ENCODE peak calls at places on chromosomes 6 and 20, in seven cellular contexts. K, V, I, D, R, N and T are unnamed samples.

GRCh38 chr20:57006411-57007170 is 259.9 kb downstream of the BMP7 start:
- DNase-seq in K (peak; percentile 45), V (no peak), I (no peak), D (no peak), R (no peak), N (no peak), T (no peak)

GRCh38 chr6:125097186-125097585 is 56.4 kb upstream of the TPD52L1 start:
- DNase-seq in K (no peak), V (no peak), I (no peak), D (no peak), R (no peak), N (no peak), T (no peak)

GRCh38 chr6:148179786-148180185 is 162.9 kb upstream of the SASH1 start:
- DNase-seq in K (no peak), V (peak; percentile 43), I (no peak), D (peak; percentile 12), R (peak; percentile 40), N (no peak), T (no peak)

GRCh38 chr6:139981810-139982550 is 607.5 kb upstream of the CITED2 start:
- DNase-seq in K (peak; percentile 26), V (peak; percentile 26), I (no peak), D (peak; percentile 85), R (peak; percentile 50), N (no peak), T (peak; percentile 39)

GRCh38 chr20:13119583-13119982 is 101.5 kb upstream of the ISM1 start:
- DNase-seq in K (peak; percentile 37), V (peak; percentile 80), I (no peak), D (peak; percentile 76), R (peak; percentile 74), N (no peak), T (peak; percentile 38)

GRCh38 chr6:18451756-18452155 is 64.6 kb downstream of the RNF144B start:
- DNase-seq in K (no peak), V (no peak), I (no peak), D (no peak), R (no peak), N (no peak), T (no peak)

GRCh38 chr6:161882196-161882595 is 608.3 kb upstream of the AGPAT4 start:
- DNase-seq in K (no peak), V (no peak), I (no peak), D (no peak), R (no peak), N (no peak), T (no peak)

GRCh38 chr6:26754212-26754611 is 94.7 kb upstream of the ZNF322 start:
- DNase-seq in K (no peak), V (no peak), I (no peak), D (no peak), R (no peak), N (no peak), T (no peak)

GRCh38 chr6:168892031-168892430 is 361.6 kb downstream of the THBS2 start:
- DNase-seq in K (no peak), V (no peak), I (no peak), D (no peak), R (no peak), N (no peak), T (no peak)

GRCh38 chr6:150008588-150008987 is 16.7 kb downstream of the RAET1L start:
- DNase-seq in K (no peak), V (no peak), I (no peak), D (no peak), R (no peak), N (no peak), T (no peak)

GRCh38 chr20:31476313-31476623 is 1.2 kb downstream of the REM1 start:
- DNase-seq in K (no peak), V (no peak), I (no peak), D (no peak), R (no peak), N (no peak), T (no peak)

GRCh38 chr6:158770533-158770932 is 48.6 kb downstream of the EZR start:
- DNase-seq in K (no peak), V (no peak), I (no peak), D (no peak), R (peak; percentile 12), N (no peak), T (no peak)

GRCh38 chr20:31551163-31551562 is 36.9 kb downstream of the HM13 start:
- DNase-seq in K (no peak), V (no peak), I (no peak), D (no peak), R (no peak), N (no peak), T (no peak)

GRCh38 chr6:12593720-12594540 is 122.6 kb upstream of the PHACTR1 start:
- DNase-seq in K (no peak), V (no peak), I (no peak), D (no peak), R (no peak), N (no peak), T (no peak)

GRCh38 chr6:50952092-50952932 is 133.6 kb downstream of the TFAP2B start:
- DNase-seq in K (no peak), V (peak; percentile 62), I (no peak), D (no peak), R (peak; percentile 0), N (no peak), T (no peak)

GRCh38 chr20:24651171-24651972 is 181.9 kb downstream of the SYNDIG1 start:
- DNase-seq in K (peak; percentile 92), V (no peak), I (no peak), D (no peak), R (peak; percentile 88), N (no peak), T (peak; percentile 94)

GRCh38 chr20:64109390-64109747 is 2.0 kb upstream of the NPBWR2 start:
- DNase-seq in K (no peak), V (no peak), I (peak; percentile 53), D (no peak), R (no peak), N (no peak), T (no peak)

GRCh38 chr20:44532248-44532980 is 10.5 kb upstream of the SERINC3 start:
- DNase-seq in K (no peak), V (peak; percentile 50), I (no peak), D (peak; percentile 34), R (no peak), N (no peak), T (no peak)

GRCh38 chr6:143270026-143270425 is 180.5 kb downstream of the ADAT2 start:
- DNase-seq in K (peak; percentile 40), V (no peak), I (no peak), D (no peak), R (peak; percentile 66), N (no peak), T (no peak)

GRCh38 chr6:137512768-137513605 is 18.8 kb upstream of the OLIG3 start:
- DNase-seq in K (no peak), V (no peak), I (no peak), D (no peak), R (no peak), N (no peak), T (no peak)

GRCh38 chr6:71585472-71585871 is 296.9 kb downstream of the OGFRL1 start:
- DNase-seq in K (no peak), V (no peak), I (no peak), D (no peak), R (no peak), N (no peak), T (no peak)

GRCh38 chr6:169843110-169843509 is 91.7 kb downstream of the ERMARD start:
- DNase-seq in K (no peak), V (no peak), I (no peak), D (no peak), R (no peak), N (no peak), T (no peak)

GRCh38 chr6:137001287-137001976 is 43.3 kb downstream of the IL20RA start:
- DNase-seq in K (no peak), V (no peak), I (no peak), D (no peak), R (no peak), N (no peak), T (no peak)